ENCODE peak calls at places on chromosomes 5 and 9, in five cellular contexts. A is H9, S is IMR-90, K is mesenchymal stem cell, E is H1. F is an unnamed sample.
A peak's percentile ranks its signal among the peaks of the same experiment; 100 is the strongest.

GRCh38 chr9:126805546-126806262 is 864 bp downstream of the ZBTB43 start:
- DNase-seq in A (no peak), S (peak; percentile 39), K (peak; percentile 89), E (no peak), F (no peak)

GRCh38 chr5:131230406-131230805 is 33.4 kb upstream of the CDC42SE2 start:
- DNase-seq in A (peak; percentile 33), S (no peak), K (no peak), E (no peak), F (no peak)

GRCh38 chr5:105350406-105351140 is 1788.0 kb upstream of the NUDT12 start:
- DNase-seq in A (no peak), S (no peak), K (no peak), E (no peak), F (no peak)

GRCh38 chr9:111598730-111599091 is 736 bp downstream of the PTGR1 start:
- DNase-seq in A (no peak), S (peak; percentile 62), K (peak; percentile 69), E (no peak), F (peak; percentile 23)

GRCh38 chr9:129324808-129325491 is 146.9 kb upstream of the IER5L start:
- DNase-seq in A (no peak), S (no peak), K (no peak), E (no peak), F (no peak)

GRCh38 chr9:23821400-23822181 is 4.4 kb downstream of the ELAVL2 start:
- DNase-seq in A (peak; percentile 76), S (no peak), K (peak; percentile 11), E (no peak), F (peak; percentile 61)

GRCh38 chr5:134275822-134276221 is 49.9 kb upstream of the PPP2CA start:
- DNase-seq in A (no peak), S (peak; percentile 48), K (peak; percentile 18), E (no peak), F (no peak)

GRCh38 chr5:91311697-91312501 is 71.2 kb downstream of the ARRDC3 start:
- DNase-seq in A (no peak), S (peak; percentile 99), K (peak; percentile 98), E (no peak), F (no peak)

GRCh38 chr5:163760498-163760897 is 255.1 kb downstream of the MAT2B start:
- DNase-seq in A (no peak), S (peak; percentile 99), K (peak; percentile 87), E (no peak), F (no peak)

GRCh38 chr5:10317825-10318682 is 10.4 kb upstream of the CMBL start:
- DNase-seq in A (no peak), S (no peak), K (peak; percentile 58), E (no peak), F (no peak)

GRCh38 chr5:142015781-142016533 is 3.1 kb upstream of the GNPDA1 start:
- DNase-seq in A (no peak), S (peak; percentile 56), K (peak; percentile 81), E (no peak), F (no peak)

GRCh38 chr5:158948376-158948775 is 151.3 kb downstream of the EBF1 start:
- DNase-seq in A (no peak), S (no peak), K (no peak), E (no peak), F (no peak)

GRCh38 chr9:37297592-37297991 is 124.9 kb upstream of the GRHPR start:
- DNase-seq in A (no peak), S (no peak), K (no peak), E (no peak), F (no peak)

GRCh38 chr9:124455820-124456219 is 5.6 kb downstream of the ADGRD2 start:
- DNase-seq in A (no peak), S (no peak), K (no peak), E (no peak), F (no peak)

GRCh38 chr9:89603629-89604462 is 966 bp upstream of the GADD45G start:
- DNase-seq in A (peak; percentile 91), S (peak; percentile 11), K (peak; percentile 82), E (peak; percentile 86), F (peak; percentile 82)

GRCh38 chr9:27787941-27788340 is 214.7 kb upstream of the C9orf72 start:
- DNase-seq in A (peak; percentile 55), S (no peak), K (no peak), E (peak; percentile 17), F (no peak)

GRCh38 chr5:177511181-177511580 is 1.6 kb upstream of the DOK3 start:
- DNase-seq in A (no peak), S (no peak), K (no peak), E (no peak), F (no peak)

GRCh38 chr9:98370976-98371315 is 115.5 kb upstream of the TBC1D2 start:
- DNase-seq in A (no peak), S (no peak), K (no peak), E (no peak), F (no peak)

GRCh38 chr9:132673355-132673754 is 3.1 kb downstream of the GTF3C4 start:
- DNase-seq in A (peak; percentile 38), S (peak; percentile 43), K (peak; percentile 53), E (no peak), F (no peak)

GRCh38 chr5:78328585-78329173 is 31.7 kb upstream of the SCAMP1 start:
- DNase-seq in A (no peak), S (peak; percentile 40), K (peak; percentile 17), E (no peak), F (no peak)

GRCh38 chr5:142888469-142889085 is 118.4 kb downstream of the ARHGAP26 start:
- DNase-seq in A (no peak), S (peak; percentile 73), K (peak; percentile 64), E (no peak), F (peak; percentile 46)

GRCh38 chr5:41445937-41446563 is 64.4 kb downstream of the PLCXD3 start:
- DNase-seq in A (no peak), S (peak; percentile 40), K (no peak), E (no peak), F (no peak)

GRCh38 chr5:170630711-170631141 is 126.9 kb downstream of the KCNIP1 start:
- DNase-seq in A (no peak), S (no peak), K (no peak), E (no peak), F (no peak)

GRCh38 chr5:158765407-158765806 is 334.3 kb downstream of the EBF1 start:
- DNase-seq in A (no peak), S (no peak), K (no peak), E (no peak), F (no peak)

GRCh38 chr9:113231701-113232100 is 10.4 kb downstream of the SLC31A1 start:
- DNase-seq in A (no peak), S (no peak), K (no peak), E (no peak), F (no peak)

GRCh38 chr5:175728885-175729828 is 71.3 kb downstream of the HRH2 start:
- DNase-seq in A (peak; percentile 71), S (no peak), K (peak; percentile 14), E (no peak), F (peak; percentile 38)

GRCh38 chr5:155546075-155546474 is 532.5 kb downstream of the KIF4B start:
- DNase-seq in A (no peak), S (no peak), K (no peak), E (no peak), F (no peak)

GRCh38 chr5:72123764-72124163 is 16.5 kb downstream of the MAP1B start:
- DNase-seq in A (no peak), S (no peak), K (no peak), E (no peak), F (no peak)

GRCh38 chr5:140710899-140711552 is 10.8 kb downstream of the ZMAT2 start:
- DNase-seq in A (peak; percentile 87), S (peak; percentile 97), K (peak; percentile 99), E (peak; percentile 85), F (peak; percentile 87)

GRCh38 chr5:133944263-133945230 is 23.9 kb downstream of the C5orf15 start:
- DNase-seq in A (peak; percentile 65), S (peak; percentile 44), K (peak; percentile 42), E (no peak), F (peak; percentile 52)

GRCh38 chr5:124923131-124923530 is 176.7 kb upstream of the ZNF608 start:
- DNase-seq in A (no peak), S (peak; percentile 24), K (peak; percentile 75), E (no peak), F (no peak)

DNA sequence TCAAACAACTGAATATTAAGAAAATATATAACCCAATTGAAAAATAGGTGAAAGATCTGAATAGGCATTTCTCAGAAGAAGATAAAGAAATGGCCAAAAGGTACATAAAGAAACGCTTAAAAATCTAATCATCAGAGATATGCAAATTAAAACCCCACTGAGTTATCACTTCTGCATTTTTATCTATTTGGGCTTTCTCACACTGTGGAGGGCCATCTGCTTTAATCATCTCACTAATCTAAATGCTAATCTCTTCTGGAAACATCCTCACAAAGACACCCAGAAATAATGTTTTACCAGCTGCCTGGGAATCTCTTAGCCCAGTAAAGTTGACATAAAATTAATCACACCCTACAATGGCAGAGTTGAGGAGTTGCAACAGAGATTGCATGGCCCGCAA is 407.9 kb upstream of the CYLC2 start:
- DNase-seq in A (no peak), S (no peak), K (no peak), E (no peak), F (no peak)
- H3K4me1 ChIP-seq in A (no peaks in the 10 kb centered on the region), S (no peaks in the 10 kb centered on the region), K (no peaks in the 10 kb centered on the region), E (no peaks in the 10 kb centered on the region), F (no peaks in the 10 kb centered on the region)

GRCh38 chr5:55538621-55539020 is 3.9 kb upstream of the PLPP1 start:
- DNase-seq in A (no peak), S (no peak), K (peak; percentile 16), E (no peak), F (no peak)
- H2BK15ac ChIP-seq in A (no peak overlapping the region), S (no peak overlapping the region), K (no peak overlapping the region), E (no peak overlapping the region), F (no peak overlapping the region)

GRCh38 chr9:95382433-95382832 is 64.9 kb upstream of the FANCC start:
- DNase-seq in A (no peak), S (no peak), K (no peak), E (no peak), F (no peak)
- H2BK5ac ChIP-seq in A (no peak overlapping the region), S (peak overlapping the region; percentile 29), K (no peak overlapping the region), E (no peak overlapping the region), F (no peak overlapping the region)

DNA sequence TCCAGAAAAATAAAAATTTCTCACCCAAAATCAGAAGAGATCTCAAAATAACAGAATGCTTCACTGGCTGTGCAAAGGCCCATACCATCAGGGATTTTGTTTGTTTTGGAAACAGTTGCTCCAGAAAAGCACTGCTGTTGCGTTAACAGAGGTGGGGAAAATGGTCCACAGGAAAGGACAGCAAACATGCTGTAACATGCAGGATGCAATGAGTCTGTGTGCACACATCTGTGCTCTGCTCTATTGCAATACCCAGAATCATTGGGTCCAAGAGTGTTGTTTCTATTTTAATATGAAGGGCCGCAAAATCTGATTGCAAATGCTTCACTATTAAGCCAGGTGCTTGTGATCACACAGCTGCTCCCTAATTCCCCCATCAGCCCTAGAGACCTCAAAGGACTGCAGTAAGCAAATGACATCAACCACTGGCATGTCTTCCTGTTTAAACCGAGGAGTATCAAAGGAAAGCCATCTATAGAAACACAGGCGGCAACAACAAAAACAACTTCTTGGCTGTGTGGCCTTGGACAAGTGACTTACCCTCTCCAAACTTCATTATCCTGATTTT is 141.0 kb downstream of the DCP2 start:
- DNase-seq in A (no peak), S (peak; percentile 14), K (peak; percentile 33), E (no peak), F (no peak)
- H3K4me1 ChIP-seq in A (no peaks in the 10 kb centered on the region), S (peaks cover 17% of the 10 kb centered on the region), K (no peaks in the 10 kb centered on the region), E (no peaks in the 10 kb centered on the region), F (no peaks in the 10 kb centered on the region)

F was measured in neuronal stem cell.